ENCODE peak calls at places on chromosomes 2 and 18, in eight cellular contexts. One of them, this sample, is unnamed.
A peak's percentile ranks its signal among the peaks of the same experiment; 100 is the strongest.

GRCh38 chr18:76450912-76451421 is 44.1 kb downstream of the ZNF516 start:
- DNase-seq in fibroblast of gingiva: peak; percentile 72
- DNase-seq in glutamatergic neuron: no peak
- DNase-seq in HCEC 1CT: peak; percentile 67
- DNase-seq in body of pancreas: no peak
- DNase-seq in stimulated activated CD4-positive, alpha-beta T cell treated with anti-CD3 and anti-CD28 coated beads, Interleukin-2, amount 100 ng/mL, for 4 hours: no peak
- DNase-seq in stimulated activated CD8-positive, alpha-beta memory T cell treated with anti-CD3 and anti-CD28 coated beads, Interleukin-12 subunit alpha, Interleukin-12 subunit beta, amount 100 ng/mL, for 1 hour: no peak
- DNase-seq in SW 1271: no peak
- DNase-seq in this sample: peak; percentile 64

GRCh38 chr2:222722327-222722946 is 51.0 kb downstream of the MOGAT1 start:
- DNase-seq in body of pancreas: no peak
- DNase-seq in SW 1271: no peak
- DNase-seq in stimulated activated CD4-positive, alpha-beta T cell treated with anti-CD3 and anti-CD28 coated beads, Interleukin-2, amount 100 ng/mL, for 4 hours: no peak
- DNase-seq in stimulated activated CD8-positive, alpha-beta memory T cell treated with anti-CD3 and anti-CD28 coated beads, Interleukin-12 subunit alpha, Interleukin-12 subunit beta, amount 100 ng/mL, for 1 hour: no peak
- DNase-seq in glutamatergic neuron: no peak
- DNase-seq in HCEC 1CT: peak; percentile 75
- DNase-seq in fibroblast of gingiva: peak; percentile 80
- DNase-seq in this sample: no peak

GRCh38 chr18:31946305-31947046 is 3.5 kb upstream of the TRAPPC8 start:
- DNase-seq in glutamatergic neuron: no peak
- DNase-seq in SW 1271: no peak
- DNase-seq in fibroblast of gingiva: no peak
- DNase-seq in stimulated activated CD4-positive, alpha-beta T cell treated with anti-CD3 and anti-CD28 coated beads, Interleukin-2, amount 100 ng/mL, for 4 hours: no peak
- DNase-seq in HCEC 1CT: no peak
- DNase-seq in stimulated activated CD8-positive, alpha-beta memory T cell treated with anti-CD3 and anti-CD28 coated beads, Interleukin-12 subunit alpha, Interleukin-12 subunit beta, amount 100 ng/mL, for 1 hour: no peak
- DNase-seq in body of pancreas: no peak
- DNase-seq in this sample: no peak

GRCh38 chr2:201470821-201471731 is 19.5 kb downstream of the STRADB start:
- DNase-seq in stimulated activated CD8-positive, alpha-beta memory T cell treated with anti-CD3 and anti-CD28 coated beads, Interleukin-12 subunit alpha, Interleukin-12 subunit beta, amount 100 ng/mL, for 1 hour: no peak
- DNase-seq in SW 1271: no peak
- DNase-seq in body of pancreas: no peak
- DNase-seq in glutamatergic neuron: peak; percentile 27
- DNase-seq in HCEC 1CT: peak; percentile 86
- DNase-seq in stimulated activated CD4-positive, alpha-beta T cell treated with anti-CD3 and anti-CD28 coated beads, Interleukin-2, amount 100 ng/mL, for 4 hours: no peak
- DNase-seq in fibroblast of gingiva: peak; percentile 35
- DNase-seq in this sample: no peak

GRCh38 chr18:14747513-14748474 is at the start of gene ANKRD30B:
- DNase-seq in body of pancreas: peak; percentile 55
- DNase-seq in HCEC 1CT: no peak
- DNase-seq in glutamatergic neuron: peak; percentile 34
- DNase-seq in fibroblast of gingiva: peak; percentile 14
- DNase-seq in stimulated activated CD4-positive, alpha-beta T cell treated with anti-CD3 and anti-CD28 coated beads, Interleukin-2, amount 100 ng/mL, for 4 hours: no peak
- DNase-seq in SW 1271: no peak
- DNase-seq in stimulated activated CD8-positive, alpha-beta memory T cell treated with anti-CD3 and anti-CD28 coated beads, Interleukin-12 subunit alpha, Interleukin-12 subunit beta, amount 100 ng/mL, for 1 hour: no peak
- DNase-seq in this sample: peak; percentile 3

GRCh38 chr2:241064008-241064801 is 37.9 kb downstream of the MTERF4 start:
- DNase-seq in fibroblast of gingiva: no peak
- DNase-seq in stimulated activated CD8-positive, alpha-beta memory T cell treated with anti-CD3 and anti-CD28 coated beads, Interleukin-12 subunit alpha, Interleukin-12 subunit beta, amount 100 ng/mL, for 1 hour: peak; percentile 9
- DNase-seq in glutamatergic neuron: no peak
- DNase-seq in SW 1271: no peak
- DNase-seq in HCEC 1CT: no peak
- DNase-seq in stimulated activated CD4-positive, alpha-beta T cell treated with anti-CD3 and anti-CD28 coated beads, Interleukin-2, amount 100 ng/mL, for 4 hours: peak; percentile 7
- DNase-seq in body of pancreas: peak; percentile 65
- DNase-seq in this sample: peak; percentile 48

GRCh38 chr18:40782731-40783130 is 1172.3 kb upstream of the PIK3C3 start:
- DNase-seq in stimulated activated CD8-positive, alpha-beta memory T cell treated with anti-CD3 and anti-CD28 coated beads, Interleukin-12 subunit alpha, Interleukin-12 subunit beta, amount 100 ng/mL, for 1 hour: no peak
- DNase-seq in glutamatergic neuron: no peak
- DNase-seq in stimulated activated CD4-positive, alpha-beta T cell treated with anti-CD3 and anti-CD28 coated beads, Interleukin-2, amount 100 ng/mL, for 4 hours: no peak
- DNase-seq in body of pancreas: no peak
- DNase-seq in fibroblast of gingiva: no peak
- DNase-seq in SW 1271: no peak
- DNase-seq in HCEC 1CT: no peak
- DNase-seq in this sample: no peak

GRCh38 chr2:50126845-50127244 is 905.1 kb downstream of the NRXN1 start:
- DNase-seq in stimulated activated CD4-positive, alpha-beta T cell treated with anti-CD3 and anti-CD28 coated beads, Interleukin-2, amount 100 ng/mL, for 4 hours: no peak
- DNase-seq in body of pancreas: peak; percentile 11
- DNase-seq in HCEC 1CT: no peak
- DNase-seq in fibroblast of gingiva: no peak
- DNase-seq in glutamatergic neuron: no peak
- DNase-seq in stimulated activated CD8-positive, alpha-beta memory T cell treated with anti-CD3 and anti-CD28 coated beads, Interleukin-12 subunit alpha, Interleukin-12 subunit beta, amount 100 ng/mL, for 1 hour: no peak
- DNase-seq in SW 1271: no peak
- DNase-seq in this sample: no peak

GRCh38 chr2:172311921-172312345 is 115.5 kb upstream of the ITGA6 start:
- DNase-seq in stimulated activated CD8-positive, alpha-beta memory T cell treated with anti-CD3 and anti-CD28 coated beads, Interleukin-12 subunit alpha, Interleukin-12 subunit beta, amount 100 ng/mL, for 1 hour: no peak
- DNase-seq in HCEC 1CT: no peak
- DNase-seq in glutamatergic neuron: no peak
- DNase-seq in fibroblast of gingiva: peak; percentile 73
- DNase-seq in body of pancreas: peak; percentile 65
- DNase-seq in SW 1271: no peak
- DNase-seq in stimulated activated CD4-positive, alpha-beta T cell treated with anti-CD3 and anti-CD28 coated beads, Interleukin-2, amount 100 ng/mL, for 4 hours: no peak
- DNase-seq in this sample: no peak

GRCh38 chr2:179751184-179751809 is 110.1 kb downstream of the ZNF385B start:
- DNase-seq in stimulated activated CD4-positive, alpha-beta T cell treated with anti-CD3 and anti-CD28 coated beads, Interleukin-2, amount 100 ng/mL, for 4 hours: no peak
- DNase-seq in HCEC 1CT: peak; percentile 48
- DNase-seq in stimulated activated CD8-positive, alpha-beta memory T cell treated with anti-CD3 and anti-CD28 coated beads, Interleukin-12 subunit alpha, Interleukin-12 subunit beta, amount 100 ng/mL, for 1 hour: no peak
- DNase-seq in SW 1271: no peak
- DNase-seq in fibroblast of gingiva: peak; percentile 38
- DNase-seq in body of pancreas: no peak
- DNase-seq in glutamatergic neuron: no peak
- DNase-seq in this sample: no peak

GRCh38 chr2:204625135-204625534 is 79.9 kb downstream of the PARD3B start:
- DNase-seq in fibroblast of gingiva: peak; percentile 34
- DNase-seq in stimulated activated CD4-positive, alpha-beta T cell treated with anti-CD3 and anti-CD28 coated beads, Interleukin-2, amount 100 ng/mL, for 4 hours: no peak
- DNase-seq in HCEC 1CT: peak; percentile 30
- DNase-seq in stimulated activated CD8-positive, alpha-beta memory T cell treated with anti-CD3 and anti-CD28 coated beads, Interleukin-12 subunit alpha, Interleukin-12 subunit beta, amount 100 ng/mL, for 1 hour: no peak
- DNase-seq in body of pancreas: no peak
- DNase-seq in glutamatergic neuron: no peak
- DNase-seq in SW 1271: no peak
- DNase-seq in this sample: no peak

GRCh38 chr2:238286551-238286950 is 1.9 kb downstream of the PER2 start:
- DNase-seq in SW 1271: no peak
- DNase-seq in stimulated activated CD4-positive, alpha-beta T cell treated with anti-CD3 and anti-CD28 coated beads, Interleukin-2, amount 100 ng/mL, for 4 hours: no peak
- DNase-seq in body of pancreas: peak; percentile 92
- DNase-seq in fibroblast of gingiva: peak; percentile 67
- DNase-seq in HCEC 1CT: peak; percentile 79
- DNase-seq in stimulated activated CD8-positive, alpha-beta memory T cell treated with anti-CD3 and anti-CD28 coated beads, Interleukin-12 subunit alpha, Interleukin-12 subunit beta, amount 100 ng/mL, for 1 hour: no peak
- DNase-seq in glutamatergic neuron: no peak
- DNase-seq in this sample: no peak

GRCh38 chr2:224077773-224078507 is 38.9 kb upstream of the SERPINE2 start:
- DNase-seq in SW 1271: no peak
- DNase-seq in fibroblast of gingiva: no peak
- DNase-seq in HCEC 1CT: no peak
- DNase-seq in stimulated activated CD8-positive, alpha-beta memory T cell treated with anti-CD3 and anti-CD28 coated beads, Interleukin-12 subunit alpha, Interleukin-12 subunit beta, amount 100 ng/mL, for 1 hour: no peak
- DNase-seq in glutamatergic neuron: no peak
- DNase-seq in stimulated activated CD4-positive, alpha-beta T cell treated with anti-CD3 and anti-CD28 coated beads, Interleukin-2, amount 100 ng/mL, for 4 hours: no peak
- DNase-seq in body of pancreas: no peak
- DNase-seq in this sample: no peak

GRCh38 chr2:122639721-122640120 is 884.3 kb downstream of the TSN start:
- DNase-seq in body of pancreas: no peak
- DNase-seq in SW 1271: no peak
- DNase-seq in fibroblast of gingiva: no peak
- DNase-seq in HCEC 1CT: no peak
- DNase-seq in glutamatergic neuron: no peak
- DNase-seq in stimulated activated CD8-positive, alpha-beta memory T cell treated with anti-CD3 and anti-CD28 coated beads, Interleukin-12 subunit alpha, Interleukin-12 subunit beta, amount 100 ng/mL, for 1 hour: no peak
- DNase-seq in stimulated activated CD4-positive, alpha-beta T cell treated with anti-CD3 and anti-CD28 coated beads, Interleukin-2, amount 100 ng/mL, for 4 hours: no peak
- DNase-seq in this sample: no peak

GRCh38 chr18:56747032-56747658 is 96.0 kb downstream of the WDR7 start:
- DNase-seq in SW 1271: no peak
- DNase-seq in stimulated activated CD4-positive, alpha-beta T cell treated with anti-CD3 and anti-CD28 coated beads, Interleukin-2, amount 100 ng/mL, for 4 hours: no peak
- DNase-seq in stimulated activated CD8-positive, alpha-beta memory T cell treated with anti-CD3 and anti-CD28 coated beads, Interleukin-12 subunit alpha, Interleukin-12 subunit beta, amount 100 ng/mL, for 1 hour: no peak
- DNase-seq in fibroblast of gingiva: no peak
- DNase-seq in body of pancreas: no peak
- DNase-seq in glutamatergic neuron: no peak
- DNase-seq in HCEC 1CT: no peak
- DNase-seq in this sample: no peak

GRCh38 chr2:12685145-12685544 is 31.6 kb upstream of the TRIB2 start:
- DNase-seq in fibroblast of gingiva: no peak
- DNase-seq in body of pancreas: no peak
- DNase-seq in stimulated activated CD8-positive, alpha-beta memory T cell treated with anti-CD3 and anti-CD28 coated beads, Interleukin-12 subunit alpha, Interleukin-12 subunit beta, amount 100 ng/mL, for 1 hour: no peak
- DNase-seq in glutamatergic neuron: no peak
- DNase-seq in SW 1271: no peak
- DNase-seq in HCEC 1CT: no peak
- DNase-seq in stimulated activated CD4-positive, alpha-beta T cell treated with anti-CD3 and anti-CD28 coated beads, Interleukin-2, amount 100 ng/mL, for 4 hours: no peak
- DNase-seq in this sample: no peak

GRCh38 chr2:61434314-61434713 is 36.6 kb downstream of the USP34 start:
- DNase-seq in stimulated activated CD8-positive, alpha-beta memory T cell treated with anti-CD3 and anti-CD28 coated beads, Interleukin-12 subunit alpha, Interleukin-12 subunit beta, amount 100 ng/mL, for 1 hour: no peak
- DNase-seq in HCEC 1CT: no peak
- DNase-seq in body of pancreas: peak; percentile 36
- DNase-seq in SW 1271: no peak
- DNase-seq in stimulated activated CD4-positive, alpha-beta T cell treated with anti-CD3 and anti-CD28 coated beads, Interleukin-2, amount 100 ng/mL, for 4 hours: no peak
- DNase-seq in fibroblast of gingiva: peak; percentile 74
- DNase-seq in glutamatergic neuron: no peak
- DNase-seq in this sample: no peak

GRCh38 chr18:56238576-56238975 is 399.8 kb downstream of the TXNL1 start:
- DNase-seq in glutamatergic neuron: no peak
- DNase-seq in HCEC 1CT: no peak
- DNase-seq in SW 1271: no peak
- DNase-seq in stimulated activated CD4-positive, alpha-beta T cell treated with anti-CD3 and anti-CD28 coated beads, Interleukin-2, amount 100 ng/mL, for 4 hours: no peak
- DNase-seq in fibroblast of gingiva: peak; percentile 5
- DNase-seq in stimulated activated CD8-positive, alpha-beta memory T cell treated with anti-CD3 and anti-CD28 coated beads, Interleukin-12 subunit alpha, Interleukin-12 subunit beta, amount 100 ng/mL, for 1 hour: no peak
- DNase-seq in body of pancreas: no peak
- DNase-seq in this sample: no peak

GRCh38 chr2:239081622-239082021 is 233.7 kb downstream of the TWIST2 start:
- DNase-seq in stimulated activated CD8-positive, alpha-beta memory T cell treated with anti-CD3 and anti-CD28 coated beads, Interleukin-12 subunit alpha, Interleukin-12 subunit beta, amount 100 ng/mL, for 1 hour: no peak
- DNase-seq in glutamatergic neuron: no peak
- DNase-seq in body of pancreas: no peak
- DNase-seq in fibroblast of gingiva: no peak
- DNase-seq in HCEC 1CT: no peak
- DNase-seq in SW 1271: no peak
- DNase-seq in stimulated activated CD4-positive, alpha-beta T cell treated with anti-CD3 and anti-CD28 coated beads, Interleukin-2, amount 100 ng/mL, for 4 hours: no peak
- DNase-seq in this sample: no peak

GRCh38 chr2:231297108-231297908 is 98.2 kb upstream of the B3GNT7 start:
- DNase-seq in HCEC 1CT: peak; percentile 45
- DNase-seq in glutamatergic neuron: peak; percentile 77
- DNase-seq in SW 1271: no peak
- DNase-seq in fibroblast of gingiva: peak; percentile 37
- DNase-seq in body of pancreas: peak; percentile 75
- DNase-seq in stimulated activated CD8-positive, alpha-beta memory T cell treated with anti-CD3 and anti-CD28 coated beads, Interleukin-12 subunit alpha, Interleukin-12 subunit beta, amount 100 ng/mL, for 1 hour: no peak
- DNase-seq in stimulated activated CD4-positive, alpha-beta T cell treated with anti-CD3 and anti-CD28 coated beads, Interleukin-2, amount 100 ng/mL, for 4 hours: no peak
- DNase-seq in this sample: peak; percentile 39

GRCh38 chr2:118046628-118047210 is 32.8 kb upstream of the CCDC93 start:
- DNase-seq in stimulated activated CD4-positive, alpha-beta T cell treated with anti-CD3 and anti-CD28 coated beads, Interleukin-2, amount 100 ng/mL, for 4 hours: no peak
- DNase-seq in glutamatergic neuron: no peak
- DNase-seq in stimulated activated CD8-positive, alpha-beta memory T cell treated with anti-CD3 and anti-CD28 coated beads, Interleukin-12 subunit alpha, Interleukin-12 subunit beta, amount 100 ng/mL, for 1 hour: no peak
- DNase-seq in SW 1271: no peak
- DNase-seq in fibroblast of gingiva: peak; percentile 34
- DNase-seq in body of pancreas: no peak
- DNase-seq in HCEC 1CT: peak; percentile 48
- DNase-seq in this sample: no peak

GRCh38 chr2:69464575-69464974 is 27.3 kb upstream of the NFU1 start:
- DNase-seq in body of pancreas: peak; percentile 20
- DNase-seq in HCEC 1CT: peak; percentile 8
- DNase-seq in stimulated activated CD8-positive, alpha-beta memory T cell treated with anti-CD3 and anti-CD28 coated beads, Interleukin-12 subunit alpha, Interleukin-12 subunit beta, amount 100 ng/mL, for 1 hour: no peak
- DNase-seq in stimulated activated CD4-positive, alpha-beta T cell treated with anti-CD3 and anti-CD28 coated beads, Interleukin-2, amount 100 ng/mL, for 4 hours: no peak
- DNase-seq in glutamatergic neuron: peak; percentile 45
- DNase-seq in SW 1271: no peak
- DNase-seq in fibroblast of gingiva: peak; percentile 29
- DNase-seq in this sample: no peak

GRCh38 chr18:35041752-35042379 is 653 bp downstream of the MAPRE2 start:
- DNase-seq in stimulated activated CD4-positive, alpha-beta T cell treated with anti-CD3 and anti-CD28 coated beads, Interleukin-2, amount 100 ng/mL, for 4 hours: no peak
- DNase-seq in fibroblast of gingiva: no peak
- DNase-seq in stimulated activated CD8-positive, alpha-beta memory T cell treated with anti-CD3 and anti-CD28 coated beads, Interleukin-12 subunit alpha, Interleukin-12 subunit beta, amount 100 ng/mL, for 1 hour: no peak
- DNase-seq in body of pancreas: no peak
- DNase-seq in glutamatergic neuron: no peak
- DNase-seq in HCEC 1CT: no peak
- DNase-seq in SW 1271: no peak
- DNase-seq in this sample: no peak

GRCh38 chr2:141957827-141958440 is 172.9 kb downstream of the LRP1B start:
- DNase-seq in HCEC 1CT: peak; percentile 54
- DNase-seq in body of pancreas: no peak
- DNase-seq in fibroblast of gingiva: no peak
- DNase-seq in stimulated activated CD4-positive, alpha-beta T cell treated with anti-CD3 and anti-CD28 coated beads, Interleukin-2, amount 100 ng/mL, for 4 hours: no peak
- DNase-seq in SW 1271: no peak
- DNase-seq in stimulated activated CD8-positive, alpha-beta memory T cell treated with anti-CD3 and anti-CD28 coated beads, Interleukin-12 subunit alpha, Interleukin-12 subunit beta, amount 100 ng/mL, for 1 hour: no peak
- DNase-seq in glutamatergic neuron: no peak
- DNase-seq in this sample: no peak

GRCh38 chr2:150609831-150610582 is 122.5 kb upstream of the RND3 start:
- DNase-seq in glutamatergic neuron: no peak
- DNase-seq in fibroblast of gingiva: peak; percentile 90
- DNase-seq in body of pancreas: no peak
- DNase-seq in HCEC 1CT: peak; percentile 93
- DNase-seq in stimulated activated CD4-positive, alpha-beta T cell treated with anti-CD3 and anti-CD28 coated beads, Interleukin-2, amount 100 ng/mL, for 4 hours: no peak
- DNase-seq in SW 1271: no peak
- DNase-seq in stimulated activated CD8-positive, alpha-beta memory T cell treated with anti-CD3 and anti-CD28 coated beads, Interleukin-12 subunit alpha, Interleukin-12 subunit beta, amount 100 ng/mL, for 1 hour: no peak
- DNase-seq in this sample: no peak

GRCh38 chr2:134836986-134837385 is 1.4 kb upstream of the ACMSD start:
- DNase-seq in SW 1271: no peak
- DNase-seq in fibroblast of gingiva: peak; percentile 55
- DNase-seq in glutamatergic neuron: no peak
- DNase-seq in body of pancreas: no peak
- DNase-seq in stimulated activated CD8-positive, alpha-beta memory T cell treated with anti-CD3 and anti-CD28 coated beads, Interleukin-12 subunit alpha, Interleukin-12 subunit beta, amount 100 ng/mL, for 1 hour: no peak
- DNase-seq in stimulated activated CD4-positive, alpha-beta T cell treated with anti-CD3 and anti-CD28 coated beads, Interleukin-2, amount 100 ng/mL, for 4 hours: no peak
- DNase-seq in HCEC 1CT: peak; percentile 91
- DNase-seq in this sample: no peak

GRCh38 chr2:187499941-187500532 is 52.0 kb upstream of the CALCRL start:
- DNase-seq in body of pancreas: peak; percentile 74
- DNase-seq in stimulated activated CD4-positive, alpha-beta T cell treated with anti-CD3 and anti-CD28 coated beads, Interleukin-2, amount 100 ng/mL, for 4 hours: no peak
- DNase-seq in SW 1271: no peak
- DNase-seq in HCEC 1CT: peak; percentile 60
- DNase-seq in fibroblast of gingiva: peak; percentile 48
- DNase-seq in stimulated activated CD8-positive, alpha-beta memory T cell treated with anti-CD3 and anti-CD28 coated beads, Interleukin-12 subunit alpha, Interleukin-12 subunit beta, amount 100 ng/mL, for 1 hour: no peak
- DNase-seq in glutamatergic neuron: peak; percentile 57
- DNase-seq in this sample: peak; percentile 52

GRCh38 chr18:44758821-44759624 is 78.3 kb downstream of the SETBP1 start:
- DNase-seq in glutamatergic neuron: no peak
- DNase-seq in HCEC 1CT: no peak
- DNase-seq in stimulated activated CD8-positive, alpha-beta memory T cell treated with anti-CD3 and anti-CD28 coated beads, Interleukin-12 subunit alpha, Interleukin-12 subunit beta, amount 100 ng/mL, for 1 hour: no peak
- DNase-seq in fibroblast of gingiva: no peak
- DNase-seq in stimulated activated CD4-positive, alpha-beta T cell treated with anti-CD3 and anti-CD28 coated beads, Interleukin-2, amount 100 ng/mL, for 4 hours: no peak
- DNase-seq in SW 1271: no peak
- DNase-seq in body of pancreas: no peak
- DNase-seq in this sample: peak; percentile 60

GRCh38 chr18:75111673-75112485 is 97.1 kb downstream of the PTGR3 start:
- DNase-seq in glutamatergic neuron: no peak
- DNase-seq in body of pancreas: no peak
- DNase-seq in SW 1271: no peak
- DNase-seq in stimulated activated CD4-positive, alpha-beta T cell treated with anti-CD3 and anti-CD28 coated beads, Interleukin-2, amount 100 ng/mL, for 4 hours: no peak
- DNase-seq in HCEC 1CT: peak; percentile 33
- DNase-seq in stimulated activated CD8-positive, alpha-beta memory T cell treated with anti-CD3 and anti-CD28 coated beads, Interleukin-12 subunit alpha, Interleukin-12 subunit beta, amount 100 ng/mL, for 1 hour: no peak
- DNase-seq in fibroblast of gingiva: no peak
- DNase-seq in this sample: no peak

GRCh38 chr2:28362991-28363521 is 29.6 kb upstream of the FOSL2 start:
- DNase-seq in glutamatergic neuron: no peak
- DNase-seq in HCEC 1CT: no peak
- DNase-seq in fibroblast of gingiva: no peak
- DNase-seq in body of pancreas: no peak
- DNase-seq in stimulated activated CD8-positive, alpha-beta memory T cell treated with anti-CD3 and anti-CD28 coated beads, Interleukin-12 subunit alpha, Interleukin-12 subunit beta, amount 100 ng/mL, for 1 hour: no peak
- DNase-seq in stimulated activated CD4-positive, alpha-beta T cell treated with anti-CD3 and anti-CD28 coated beads, Interleukin-2, amount 100 ng/mL, for 4 hours: no peak
- DNase-seq in SW 1271: no peak
- DNase-seq in this sample: no peak

GRCh38 chr18:75048776-75049454 is 160.0 kb downstream of the PTGR3 start:
- DNase-seq in body of pancreas: no peak
- DNase-seq in fibroblast of gingiva: no peak
- DNase-seq in glutamatergic neuron: no peak
- DNase-seq in stimulated activated CD8-positive, alpha-beta memory T cell treated with anti-CD3 and anti-CD28 coated beads, Interleukin-12 subunit alpha, Interleukin-12 subunit beta, amount 100 ng/mL, for 1 hour: no peak
- DNase-seq in SW 1271: no peak
- DNase-seq in stimulated activated CD4-positive, alpha-beta T cell treated with anti-CD3 and anti-CD28 coated beads, Interleukin-2, amount 100 ng/mL, for 4 hours: no peak
- DNase-seq in HCEC 1CT: no peak
- DNase-seq in this sample: no peak

GRCh38 chr2:143355814-143356213 is 226.6 kb downstream of the ARHGAP15 start:
- DNase-seq in fibroblast of gingiva: no peak
- DNase-seq in stimulated activated CD4-positive, alpha-beta T cell treated with anti-CD3 and anti-CD28 coated beads, Interleukin-2, amount 100 ng/mL, for 4 hours: no peak
- DNase-seq in SW 1271: no peak
- DNase-seq in glutamatergic neuron: no peak
- DNase-seq in body of pancreas: no peak
- DNase-seq in HCEC 1CT: no peak
- DNase-seq in stimulated activated CD8-positive, alpha-beta memory T cell treated with anti-CD3 and anti-CD28 coated beads, Interleukin-12 subunit alpha, Interleukin-12 subunit beta, amount 100 ng/mL, for 1 hour: no peak
- DNase-seq in this sample: no peak

GRCh38 chr2:26556309-26557243 is 78.7 kb upstream of the OTOF start:
- DNase-seq in fibroblast of gingiva: no peak
- DNase-seq in stimulated activated CD4-positive, alpha-beta T cell treated with anti-CD3 and anti-CD28 coated beads, Interleukin-2, amount 100 ng/mL, for 4 hours: no peak
- DNase-seq in stimulated activated CD8-positive, alpha-beta memory T cell treated with anti-CD3 and anti-CD28 coated beads, Interleukin-12 subunit alpha, Interleukin-12 subunit beta, amount 100 ng/mL, for 1 hour: no peak
- DNase-seq in HCEC 1CT: no peak
- DNase-seq in SW 1271: no peak
- DNase-seq in body of pancreas: no peak
- DNase-seq in glutamatergic neuron: peak; percentile 3
- DNase-seq in this sample: no peak

GRCh38 chr18:22422909-22423548 is 5.3 kb upstream of the CTAGE1 start:
- DNase-seq in stimulated activated CD8-positive, alpha-beta memory T cell treated with anti-CD3 and anti-CD28 coated beads, Interleukin-12 subunit alpha, Interleukin-12 subunit beta, amount 100 ng/mL, for 1 hour: no peak
- DNase-seq in stimulated activated CD4-positive, alpha-beta T cell treated with anti-CD3 and anti-CD28 coated beads, Interleukin-2, amount 100 ng/mL, for 4 hours: no peak
- DNase-seq in body of pancreas: peak; percentile 95
- DNase-seq in HCEC 1CT: peak; percentile 10
- DNase-seq in glutamatergic neuron: no peak
- DNase-seq in SW 1271: no peak
- DNase-seq in fibroblast of gingiva: peak; percentile 53
- DNase-seq in this sample: no peak

This sample was measured in stimulated activated naive CD8-positive, alpha-beta T cell treated with anti-CD3 and anti-CD28 coated beads, Interleukin-15, Interleukin-2, amounts not matched to agents 100 U/mL and 50 U/mL, for 24 hours.